ENCODE peak calls at places on chromosomes 1 and 21, in six cellular contexts. One of them, this sample, is unnamed.

GRCh38 chr1:221204055-221204833 is 325.0 kb downstream of the HLX start:
- DNase-seq in HepG2: no peak
- DNase-seq in GM12878: no peak
- DNase-seq in SK-N-SH: no peak
- DNase-seq in H1: no peak
- DNase-seq in K562: no peak
- DNase-seq in this sample: no peak

GRCh38 chr1:240475832-240476231 is 136.1 kb downstream of the GREM2 start:
- DNase-seq in SK-N-SH: no peak
- DNase-seq in H1: no peak
- DNase-seq in HepG2: no peak
- DNase-seq in GM12878: no peak
- DNase-seq in K562: no peak
- DNase-seq in this sample: no peak

GRCh38 chr1:3460653-3461237 is 6.3 kb downstream of the ARHGEF16 start:
- DNase-seq in HepG2: peak; percentile 70
- DNase-seq in K562: no peak
- DNase-seq in H1: no peak
- DNase-seq in SK-N-SH: no peak
- DNase-seq in GM12878: no peak
- DNase-seq in this sample: no peak

GRCh38 chr1:93692451-93692861 is 10.8 kb upstream of the BCAR3 start:
- DNase-seq in K562: no peak
- DNase-seq in HepG2: no peak
- DNase-seq in GM12878: no peak
- DNase-seq in H1: no peak
- DNase-seq in SK-N-SH: no peak
- DNase-seq in this sample: no peak

GRCh38 chr1:67314696-67315095 is 7.0 kb downstream of the IL12RB2 start:
- DNase-seq in GM12878: no peak
- DNase-seq in K562: peak; percentile 67
- DNase-seq in SK-N-SH: peak; percentile 12
- DNase-seq in HepG2: no peak
- DNase-seq in H1: no peak
- DNase-seq in this sample: no peak

GRCh38 chr1:223674119-223674890 is 8.8 kb upstream of the CAPN8 start:
- DNase-seq in GM12878: no peak
- DNase-seq in K562: no peak
- DNase-seq in SK-N-SH: no peak
- DNase-seq in H1: no peak
- DNase-seq in HepG2: no peak
- DNase-seq in this sample: no peak

GRCh38 chr1:966135-966602 is at the start of gene PLEKHN1:
- DNase-seq in H1: peak; percentile 79
- DNase-seq in HepG2: peak; percentile 30
- DNase-seq in GM12878: no peak
- DNase-seq in K562: peak; percentile 71
- DNase-seq in SK-N-SH: no peak
- DNase-seq in this sample: no peak

GRCh38 chr1:92299477-92300125 is 742 bp downstream of the RPAP2 start:
- DNase-seq in K562: no peak
- DNase-seq in SK-N-SH: no peak
- DNase-seq in HepG2: no peak
- DNase-seq in GM12878: no peak
- DNase-seq in H1: no peak
- DNase-seq in this sample: no peak

GRCh38 chr1:198656500-198656932 is 17.7 kb downstream of the PTPRC start:
- DNase-seq in HepG2: no peak
- DNase-seq in H1: no peak
- DNase-seq in GM12878: no peak
- DNase-seq in K562: no peak
- DNase-seq in SK-N-SH: no peak
- DNase-seq in this sample: no peak

GRCh38 chr1:221766210-221766609 is 24.3 kb upstream of the DUSP10 start:
- DNase-seq in SK-N-SH: peak; percentile 13
- DNase-seq in HepG2: no peak
- DNase-seq in H1: no peak
- DNase-seq in GM12878: no peak
- DNase-seq in K562: no peak
- DNase-seq in this sample: no peak

GRCh38 chr1:42186172-42186571 is 21.6 kb upstream of the GUCA2A start:
- DNase-seq in K562: no peak
- DNase-seq in HepG2: no peak
- DNase-seq in GM12878: no peak
- DNase-seq in SK-N-SH: no peak
- DNase-seq in H1: no peak
- DNase-seq in this sample: no peak

GRCh38 chr1:16143005-16143565 is 12.8 kb downstream of the EPHA2 start:
- DNase-seq in K562: no peak
- DNase-seq in GM12878: no peak
- DNase-seq in HepG2: no peak
- DNase-seq in SK-N-SH: no peak
- DNase-seq in H1: no peak
- DNase-seq in this sample: no peak

GRCh38 chr21:42616366-42617340 is 36.8 kb upstream of the PDE9A start:
- DNase-seq in SK-N-SH: no peak
- DNase-seq in GM12878: no peak
- DNase-seq in K562: no peak
- DNase-seq in H1: no peak
- DNase-seq in HepG2: no peak
- DNase-seq in this sample: no peak

GRCh38 chr1:12278998-12279397 is 49.2 kb downstream of the VPS13D start:
- DNase-seq in GM12878: no peak
- DNase-seq in H1: no peak
- DNase-seq in SK-N-SH: no peak
- DNase-seq in K562: no peak
- DNase-seq in HepG2: no peak
- DNase-seq in this sample: no peak

GRCh38 chr1:22731924-22732522 is 21.4 kb downstream of the EPHB2 start:
- DNase-seq in HepG2: no peak
- DNase-seq in K562: peak; percentile 47
- DNase-seq in GM12878: no peak
- DNase-seq in H1: no peak
- DNase-seq in SK-N-SH: no peak
- DNase-seq in this sample: no peak

GRCh38 chr1:24903955-24904730 is 25.9 kb downstream of the RUNX3 start:
- DNase-seq in SK-N-SH: no peak
- DNase-seq in H1: peak; percentile 45
- DNase-seq in K562: no peak
- DNase-seq in GM12878: no peak
- DNase-seq in HepG2: no peak
- DNase-seq in this sample: no peak

GRCh38 chr21:29301703-29302102 is 3.0 kb downstream of the BACH1 start:
- DNase-seq in GM12878: no peak
- DNase-seq in HepG2: no peak
- DNase-seq in K562: no peak
- DNase-seq in H1: no peak
- DNase-seq in SK-N-SH: no peak
- DNase-seq in this sample: no peak

GRCh38 chr1:67149179-67149770 is 14.5 kb upstream of the C1orf141 start:
- DNase-seq in H1: peak; percentile 60
- DNase-seq in K562: peak; percentile 70
- DNase-seq in HepG2: peak; percentile 70
- DNase-seq in SK-N-SH: peak; percentile 70
- DNase-seq in GM12878: peak; percentile 45
- DNase-seq in this sample: peak; percentile 69

DNA sequence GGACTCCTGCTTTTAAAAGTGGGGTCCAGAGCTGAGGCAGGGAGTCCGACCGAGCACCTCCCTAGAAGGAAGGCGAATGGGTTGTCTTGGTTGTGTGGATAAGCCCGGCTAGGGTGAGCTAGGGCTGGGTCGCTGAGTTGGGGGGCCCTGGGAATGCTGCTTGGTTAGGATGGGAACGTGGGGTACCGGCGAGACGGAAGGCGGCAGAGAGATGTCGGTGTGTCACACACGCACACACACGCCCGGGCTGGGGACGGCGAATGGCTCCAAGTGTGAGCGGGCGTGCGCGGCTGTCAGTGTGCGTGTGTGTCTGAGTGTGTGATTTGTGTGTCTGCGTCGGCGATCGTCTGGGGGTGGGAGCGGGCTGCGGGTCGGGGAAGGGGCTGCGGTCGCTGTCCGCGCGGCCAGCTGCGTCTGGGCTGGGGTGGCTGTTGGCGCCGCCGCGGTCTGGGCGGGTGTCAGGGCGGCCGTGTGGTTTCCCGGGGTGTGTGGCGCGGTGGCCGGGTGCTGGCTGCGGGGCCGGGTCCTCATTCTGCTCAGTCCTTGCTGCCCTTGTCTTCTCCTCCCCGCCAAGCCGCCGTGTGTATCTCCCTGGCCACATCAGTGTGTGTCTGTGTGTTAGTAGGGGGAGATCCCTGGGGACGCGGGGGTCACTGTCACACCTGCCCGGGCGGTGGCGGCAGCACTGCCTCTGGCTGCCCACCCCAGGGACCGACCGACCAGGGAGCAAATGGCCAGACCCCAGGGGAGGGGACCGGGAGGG is 1.0 kb downstream of the EFNA3 start:
- DNase-seq in H1: peak; percentile 68
- DNase-seq in GM12878: no peak
- DNase-seq in SK-N-SH: peak; percentile 75
- DNase-seq in HepG2: no peak
- DNase-seq in K562: peak; percentile 39
- DNase-seq in this sample: no peak
- H3K4me1 ChIP-seq in H1: peaks cover 26% of the 10 kb centered on the region
- H3K4me1 ChIP-seq in GM12878: peaks cover 34% of the 10 kb centered on the region
- H3K4me1 ChIP-seq in SK-N-SH: peaks cover 23% of the 10 kb centered on the region
- H3K4me1 ChIP-seq in HepG2: peaks cover 67% of the 10 kb centered on the region
- H3K4me1 ChIP-seq in K562: peaks cover 43% of the 10 kb centered on the region
- H3K4me1 ChIP-seq in this sample: peaks cover 51% of the 10 kb centered on the region

DNA sequence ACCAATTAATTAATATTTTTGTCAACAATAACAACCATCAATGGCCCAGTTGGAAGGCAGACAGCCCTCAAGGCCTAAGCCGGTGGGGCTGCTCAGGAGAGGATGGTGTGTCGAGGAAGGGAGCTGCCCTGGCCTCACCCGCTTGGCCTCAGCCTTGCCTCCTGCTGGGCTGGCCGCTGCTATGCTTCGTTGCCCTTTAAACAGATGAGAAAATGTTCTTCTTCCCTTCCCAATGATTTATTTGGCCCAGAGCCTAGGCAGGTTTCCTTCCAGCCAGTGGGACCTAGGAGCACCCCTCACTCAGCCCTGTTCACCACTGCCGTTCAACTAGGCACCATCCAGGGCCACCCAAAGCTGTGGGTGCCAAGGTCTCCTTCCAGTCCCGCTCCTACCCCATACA is 3.1 kb upstream of the ADGRB2 start:
- DNase-seq in K562: no peak
- DNase-seq in GM12878: no peak
- DNase-seq in HepG2: no peak
- DNase-seq in SK-N-SH: no peak
- DNase-seq in H1: no peak
- DNase-seq in this sample: no peak
- TF ChIP-seq CHD2 in K562: no peak
- TF ChIP-seq CHD2 in GM12878: no peak
- TF ChIP-seq CHD2 in HepG2: no peak
- TF ChIP-seq CHD2 in SK-N-SH: no peak
- TF ChIP-seq CHD2 in H1: no peak
- TF ChIP-seq CHD2 in this sample: no peak

GRCh38 chr1:8856689-8857412 is 21.6 kb downstream of the ENO1 start:
- DNase-seq in SK-N-SH: no peak
- DNase-seq in K562: no peak
- DNase-seq in HepG2: peak; percentile 83
- DNase-seq in GM12878: no peak
- DNase-seq in H1: no peak
- DNase-seq in this sample: no peak

GRCh38 chr1:8862528-8862927 is 16.0 kb downstream of the ENO1 start:
- DNase-seq in H1: peak; percentile 82
- DNase-seq in K562: peak; percentile 64
- DNase-seq in GM12878: no peak
- DNase-seq in HepG2: no peak
- DNase-seq in SK-N-SH: peak; percentile 63
- DNase-seq in this sample: no peak

GRCh38 chr1:8858112-8858668 is 20.3 kb downstream of the ENO1 start:
- DNase-seq in SK-N-SH: no peak
- DNase-seq in GM12878: no peak
- DNase-seq in HepG2: peak; percentile 83
- DNase-seq in H1: no peak
- DNase-seq in K562: no peak
- DNase-seq in this sample: no peak

GRCh38 chr1:8860738-8861516 is 17.6 kb downstream of the ENO1 start:
- DNase-seq in K562: no peak
- DNase-seq in HepG2: no peak
- DNase-seq in SK-N-SH: no peak
- DNase-seq in H1: no peak
- DNase-seq in GM12878: no peak
- DNase-seq in this sample: no peak

DNA sequence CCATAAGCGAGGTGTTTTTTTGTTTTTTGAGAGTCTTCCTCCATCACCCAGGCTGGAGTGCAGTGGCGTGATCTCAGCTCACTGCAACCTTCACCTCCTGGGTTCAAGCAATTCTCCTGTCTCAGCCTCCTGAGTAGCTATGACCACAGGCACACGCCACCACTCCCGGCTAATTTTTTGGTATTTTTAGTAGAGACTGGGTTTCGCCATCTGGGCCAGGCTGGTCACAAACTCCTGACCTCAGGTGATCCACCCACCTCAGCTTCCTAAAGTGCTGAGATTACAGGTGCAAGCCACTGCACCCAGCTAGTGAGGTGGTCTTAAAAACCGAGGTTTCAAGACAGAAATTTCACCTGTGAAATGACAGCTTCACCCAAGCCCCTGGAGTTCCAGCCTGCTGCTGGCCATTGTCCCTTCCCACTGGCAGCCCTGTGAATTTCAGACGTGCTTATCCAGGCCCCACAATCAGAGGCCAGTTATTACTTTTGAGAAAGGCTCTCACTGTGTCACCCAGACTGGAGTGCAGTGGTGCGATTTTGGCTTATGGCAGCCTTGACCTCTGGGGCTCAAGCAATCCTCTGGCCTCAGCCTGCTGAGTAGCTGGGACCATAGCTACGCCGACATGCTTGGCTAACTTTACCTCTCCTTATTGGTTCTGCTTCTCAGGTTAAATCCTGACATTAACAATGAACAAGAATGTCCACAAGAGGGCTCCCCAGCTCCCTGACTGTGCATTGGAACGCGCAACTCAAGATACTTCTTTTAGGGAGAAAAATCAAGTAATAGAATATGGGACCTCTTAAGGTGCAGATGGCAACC is 19.4 kb downstream of the ENO1 start:
- DNase-seq in GM12878: no peak
- DNase-seq in K562: peak; percentile 51
- DNase-seq in HepG2: peak; percentile 60
- DNase-seq in H1: no peak
- DNase-seq in SK-N-SH: peak; percentile 53
- DNase-seq in this sample: no peak
- H3K4me1 ChIP-seq in GM12878: no peaks in the 10 kb centered on the region
- H3K4me1 ChIP-seq in K562: peaks cover 13% of the 10 kb centered on the region
- H3K4me1 ChIP-seq in HepG2: peaks cover 99% of the 10 kb centered on the region
- H3K4me1 ChIP-seq in H1: peaks cover 2% of the 10 kb centered on the region
- H3K4me1 ChIP-seq in SK-N-SH: no peaks in the 10 kb centered on the region
- H3K4me1 ChIP-seq in this sample: peaks cover 40% of the 10 kb centered on the region

GRCh38 chr1:218165687-218166088 is 119.4 kb upstream of the RRP15 start:
- DNase-seq in HepG2: no peak
- DNase-seq in GM12878: no peak
- DNase-seq in H1: no peak
- DNase-seq in K562: no peak
- DNase-seq in SK-N-SH: no peak
- DNase-seq in this sample: no peak

GRCh38 chr1:218163371-218163770 is 121.7 kb upstream of the RRP15 start:
- DNase-seq in H1: no peak
- DNase-seq in K562: no peak
- DNase-seq in HepG2: no peak
- DNase-seq in SK-N-SH: no peak
- DNase-seq in GM12878: no peak
- DNase-seq in this sample: no peak

GRCh38 chr1:218164930-218165686 is 120.0 kb upstream of the RRP15 start:
- DNase-seq in SK-N-SH: peak; percentile 67
- DNase-seq in K562: no peak
- DNase-seq in HepG2: no peak
- DNase-seq in H1: peak; percentile 84
- DNase-seq in GM12878: no peak
- DNase-seq in this sample: peak; percentile 11

GRCh38 chr1:218164111-218164929 is 120.8 kb upstream of the RRP15 start:
- DNase-seq in K562: no peak
- DNase-seq in SK-N-SH: peak; percentile 76
- DNase-seq in HepG2: peak; percentile 18
- DNase-seq in GM12878: no peak
- DNase-seq in H1: peak; percentile 89
- DNase-seq in this sample: peak; percentile 28
- TF ChIP-seq CHD2 in K562: no peak
- TF ChIP-seq CHD2 in SK-N-SH: no peak
- TF ChIP-seq CHD2 in HepG2: no peak
- TF ChIP-seq CHD2 in GM12878: no peak
- TF ChIP-seq CHD2 in H1: peak; percentile 14
- TF ChIP-seq CHD2 in this sample: no peak